ENCODE peak calls at places on chromosomes 7 and 10, in seven cellular contexts. One of them, this sample, is unnamed.

GRCh38 chr7:151607464-151607867 is 87.8 kb upstream of the RHEB start:
- DNase-seq in bronchial epithelial cell: peak
- DNase-seq in NCI-H1092: no peak
- DNase-seq in H9: no peak
- DNase-seq in stimulated activated CD8-positive, alpha-beta memory T cell treated with anti-CD3 and anti-CD28 coated beads, Interleukin-2, amount 100 ng/mL, for 1 hour: no peak
- DNase-seq in T-helper 1 cell: no peak
- DNase-seq in activated CD4-positive, alpha-beta T cell treated with anti-CD3 and anti-CD28 coated beads for 24 hours: no peak
- DNase-seq in this sample: no peak

GRCh38 chr7:96775046-96775445 is 65.4 kb upstream of the SEM1 start:
- DNase-seq in bronchial epithelial cell: no peak
- DNase-seq in T-helper 1 cell: no peak
- DNase-seq in stimulated activated CD8-positive, alpha-beta memory T cell treated with anti-CD3 and anti-CD28 coated beads, Interleukin-2, amount 100 ng/mL, for 1 hour: no peak
- DNase-seq in NCI-H1092: no peak
- DNase-seq in activated CD4-positive, alpha-beta T cell treated with anti-CD3 and anti-CD28 coated beads for 24 hours: no peak
- DNase-seq in H9: no peak
- DNase-seq in this sample: no peak

GRCh38 chr10:52783726-52784125 is 11.1 kb upstream of the MBL2 start:
- DNase-seq in T-helper 1 cell: no peak
- DNase-seq in H9: no peak
- DNase-seq in NCI-H1092: no peak
- DNase-seq in activated CD4-positive, alpha-beta T cell treated with anti-CD3 and anti-CD28 coated beads for 24 hours: no peak
- DNase-seq in bronchial epithelial cell: peak
- DNase-seq in stimulated activated CD8-positive, alpha-beta memory T cell treated with anti-CD3 and anti-CD28 coated beads, Interleukin-2, amount 100 ng/mL, for 1 hour: no peak
- DNase-seq in this sample: no peak

GRCh38 chr7:33550363-33550762 is 355.0 kb upstream of the BMPER start:
- DNase-seq in bronchial epithelial cell: no peak
- DNase-seq in NCI-H1092: no peak
- DNase-seq in activated CD4-positive, alpha-beta T cell treated with anti-CD3 and anti-CD28 coated beads for 24 hours: no peak
- DNase-seq in stimulated activated CD8-positive, alpha-beta memory T cell treated with anti-CD3 and anti-CD28 coated beads, Interleukin-2, amount 100 ng/mL, for 1 hour: no peak
- DNase-seq in T-helper 1 cell: no peak
- DNase-seq in H9: no peak
- DNase-seq in this sample: no peak

GRCh38 chr10:100791254-100792058 is 46.1 kb downstream of the PAX2 start:
- DNase-seq in activated CD4-positive, alpha-beta T cell treated with anti-CD3 and anti-CD28 coated beads for 24 hours: no peak
- DNase-seq in T-helper 1 cell: no peak
- DNase-seq in H9: no peak
- DNase-seq in stimulated activated CD8-positive, alpha-beta memory T cell treated with anti-CD3 and anti-CD28 coated beads, Interleukin-2, amount 100 ng/mL, for 1 hour: no peak
- DNase-seq in bronchial epithelial cell: no peak
- DNase-seq in NCI-H1092: no peak
- DNase-seq in this sample: no peak

GRCh38 chr10:93098816-93099215 is 25.1 kb downstream of the CYP26A1 start:
- DNase-seq in activated CD4-positive, alpha-beta T cell treated with anti-CD3 and anti-CD28 coated beads for 24 hours: no peak
- DNase-seq in NCI-H1092: no peak
- DNase-seq in H9: no peak
- DNase-seq in stimulated activated CD8-positive, alpha-beta memory T cell treated with anti-CD3 and anti-CD28 coated beads, Interleukin-2, amount 100 ng/mL, for 1 hour: no peak
- DNase-seq in T-helper 1 cell: no peak
- DNase-seq in bronchial epithelial cell: no peak
- DNase-seq in this sample: no peak

GRCh38 chr7:83791737-83792136 is 142.8 kb upstream of the SEMA3E start:
- DNase-seq in T-helper 1 cell: no peak
- DNase-seq in H9: no peak
- DNase-seq in NCI-H1092: no peak
- DNase-seq in stimulated activated CD8-positive, alpha-beta memory T cell treated with anti-CD3 and anti-CD28 coated beads, Interleukin-2, amount 100 ng/mL, for 1 hour: no peak
- DNase-seq in bronchial epithelial cell: no peak
- DNase-seq in activated CD4-positive, alpha-beta T cell treated with anti-CD3 and anti-CD28 coated beads for 24 hours: no peak
- DNase-seq in this sample: no peak

GRCh38 chr10:91598211-91598981 is 34.5 kb downstream of the PPP1R3C start:
- DNase-seq in NCI-H1092: no peak
- DNase-seq in H9: no peak
- DNase-seq in T-helper 1 cell: no peak
- DNase-seq in bronchial epithelial cell: peak
- DNase-seq in stimulated activated CD8-positive, alpha-beta memory T cell treated with anti-CD3 and anti-CD28 coated beads, Interleukin-2, amount 100 ng/mL, for 1 hour: no peak
- DNase-seq in activated CD4-positive, alpha-beta T cell treated with anti-CD3 and anti-CD28 coated beads for 24 hours: no peak
- DNase-seq in this sample: no peak

GRCh38 chr7:158991824-158992621 is 135.7 kb downstream of the DYNC2I1 start:
- DNase-seq in bronchial epithelial cell: peak
- DNase-seq in T-helper 1 cell: no peak
- DNase-seq in H9: peak
- DNase-seq in stimulated activated CD8-positive, alpha-beta memory T cell treated with anti-CD3 and anti-CD28 coated beads, Interleukin-2, amount 100 ng/mL, for 1 hour: no peak
- DNase-seq in NCI-H1092: no peak
- DNase-seq in activated CD4-positive, alpha-beta T cell treated with anti-CD3 and anti-CD28 coated beads for 24 hours: no peak
- DNase-seq in this sample: no peak

GRCh38 chr7:129228633-129229032 is 3.8 kb downstream of the AHCYL2 start:
- DNase-seq in T-helper 1 cell: no peak
- DNase-seq in bronchial epithelial cell: no peak
- DNase-seq in activated CD4-positive, alpha-beta T cell treated with anti-CD3 and anti-CD28 coated beads for 24 hours: no peak
- DNase-seq in NCI-H1092: no peak
- DNase-seq in H9: no peak
- DNase-seq in stimulated activated CD8-positive, alpha-beta memory T cell treated with anti-CD3 and anti-CD28 coated beads, Interleukin-2, amount 100 ng/mL, for 1 hour: no peak
- DNase-seq in this sample: no peak

GRCh38 chr10:16049050-16049449 is 188.7 kb upstream of the MINDY3 start:
- DNase-seq in bronchial epithelial cell: no peak
- DNase-seq in stimulated activated CD8-positive, alpha-beta memory T cell treated with anti-CD3 and anti-CD28 coated beads, Interleukin-2, amount 100 ng/mL, for 1 hour: no peak
- DNase-seq in T-helper 1 cell: no peak
- DNase-seq in H9: no peak
- DNase-seq in activated CD4-positive, alpha-beta T cell treated with anti-CD3 and anti-CD28 coated beads for 24 hours: no peak
- DNase-seq in NCI-H1092: no peak
- DNase-seq in this sample: no peak

GRCh38 chr7:4631021-4631663 is 51.0 kb upstream of the FOXK1 start:
- DNase-seq in stimulated activated CD8-positive, alpha-beta memory T cell treated with anti-CD3 and anti-CD28 coated beads, Interleukin-2, amount 100 ng/mL, for 1 hour: no peak
- DNase-seq in NCI-H1092: no peak
- DNase-seq in activated CD4-positive, alpha-beta T cell treated with anti-CD3 and anti-CD28 coated beads for 24 hours: no peak
- DNase-seq in T-helper 1 cell: no peak
- DNase-seq in bronchial epithelial cell: no peak
- DNase-seq in H9: no peak
- DNase-seq in this sample: no peak

GRCh38 chr7:130960208-130960988 is 226.4 kb upstream of the KLF14 start:
- DNase-seq in H9: no peak
- DNase-seq in T-helper 1 cell: peak
- DNase-seq in NCI-H1092: no peak
- DNase-seq in activated CD4-positive, alpha-beta T cell treated with anti-CD3 and anti-CD28 coated beads for 24 hours: no peak
- DNase-seq in stimulated activated CD8-positive, alpha-beta memory T cell treated with anti-CD3 and anti-CD28 coated beads, Interleukin-2, amount 100 ng/mL, for 1 hour: no peak
- DNase-seq in bronchial epithelial cell: peak
- DNase-seq in this sample: peak

GRCh38 chr7:127769137-127769536 is 117.1 kb downstream of the SND1 start:
- DNase-seq in H9: no peak
- DNase-seq in T-helper 1 cell: no peak
- DNase-seq in NCI-H1092: no peak
- DNase-seq in stimulated activated CD8-positive, alpha-beta memory T cell treated with anti-CD3 and anti-CD28 coated beads, Interleukin-2, amount 100 ng/mL, for 1 hour: no peak
- DNase-seq in activated CD4-positive, alpha-beta T cell treated with anti-CD3 and anti-CD28 coated beads for 24 hours: no peak
- DNase-seq in bronchial epithelial cell: no peak
- DNase-seq in this sample: no peak

GRCh38 chr10:93701903-93702277 is 502 bp downstream of the FRA10AC1 start:
- DNase-seq in H9: no peak
- DNase-seq in bronchial epithelial cell: peak
- DNase-seq in activated CD4-positive, alpha-beta T cell treated with anti-CD3 and anti-CD28 coated beads for 24 hours: no peak
- DNase-seq in stimulated activated CD8-positive, alpha-beta memory T cell treated with anti-CD3 and anti-CD28 coated beads, Interleukin-2, amount 100 ng/mL, for 1 hour: no peak
- DNase-seq in T-helper 1 cell: no peak
- DNase-seq in NCI-H1092: no peak
- DNase-seq in this sample: no peak

GRCh38 chr7:139914306-139914747 is 85.3 kb downstream of the TBXAS1 start:
- DNase-seq in activated CD4-positive, alpha-beta T cell treated with anti-CD3 and anti-CD28 coated beads for 24 hours: no peak
- DNase-seq in stimulated activated CD8-positive, alpha-beta memory T cell treated with anti-CD3 and anti-CD28 coated beads, Interleukin-2, amount 100 ng/mL, for 1 hour: no peak
- DNase-seq in bronchial epithelial cell: peak
- DNase-seq in T-helper 1 cell: no peak
- DNase-seq in H9: no peak
- DNase-seq in NCI-H1092: no peak
- DNase-seq in this sample: no peak

GRCh38 chr10:35460852-35461460 is 124.6 kb downstream of the CCNY start:
- DNase-seq in H9: no peak
- DNase-seq in T-helper 1 cell: no peak
- DNase-seq in activated CD4-positive, alpha-beta T cell treated with anti-CD3 and anti-CD28 coated beads for 24 hours: no peak
- DNase-seq in NCI-H1092: no peak
- DNase-seq in bronchial epithelial cell: no peak
- DNase-seq in stimulated activated CD8-positive, alpha-beta memory T cell treated with anti-CD3 and anti-CD28 coated beads, Interleukin-2, amount 100 ng/mL, for 1 hour: no peak
- DNase-seq in this sample: no peak

GRCh38 chr7:17062433-17063383 is 180.9 kb upstream of the AGR3 start:
- DNase-seq in bronchial epithelial cell: peak
- DNase-seq in H9: no peak
- DNase-seq in T-helper 1 cell: no peak
- DNase-seq in stimulated activated CD8-positive, alpha-beta memory T cell treated with anti-CD3 and anti-CD28 coated beads, Interleukin-2, amount 100 ng/mL, for 1 hour: no peak
- DNase-seq in NCI-H1092: no peak
- DNase-seq in activated CD4-positive, alpha-beta T cell treated with anti-CD3 and anti-CD28 coated beads for 24 hours: no peak
- DNase-seq in this sample: no peak

GRCh38 chr7:29332027-29332806 is 137.6 kb downstream of the CHN2 start:
- DNase-seq in bronchial epithelial cell: no peak
- DNase-seq in stimulated activated CD8-positive, alpha-beta memory T cell treated with anti-CD3 and anti-CD28 coated beads, Interleukin-2, amount 100 ng/mL, for 1 hour: no peak
- DNase-seq in activated CD4-positive, alpha-beta T cell treated with anti-CD3 and anti-CD28 coated beads for 24 hours: no peak
- DNase-seq in H9: no peak
- DNase-seq in NCI-H1092: peak
- DNase-seq in T-helper 1 cell: no peak
- DNase-seq in this sample: no peak

GRCh38 chr10:58625070-58625469 is 112.4 kb downstream of the BICC1 start:
- DNase-seq in stimulated activated CD8-positive, alpha-beta memory T cell treated with anti-CD3 and anti-CD28 coated beads, Interleukin-2, amount 100 ng/mL, for 1 hour: no peak
- DNase-seq in bronchial epithelial cell: peak
- DNase-seq in T-helper 1 cell: no peak
- DNase-seq in activated CD4-positive, alpha-beta T cell treated with anti-CD3 and anti-CD28 coated beads for 24 hours: no peak
- DNase-seq in H9: no peak
- DNase-seq in NCI-H1092: no peak
- DNase-seq in this sample: no peak

GRCh38 chr7:96598421-96598820 is 111.2 kb downstream of the SEM1 start:
- DNase-seq in stimulated activated CD8-positive, alpha-beta memory T cell treated with anti-CD3 and anti-CD28 coated beads, Interleukin-2, amount 100 ng/mL, for 1 hour: no peak
- DNase-seq in NCI-H1092: no peak
- DNase-seq in activated CD4-positive, alpha-beta T cell treated with anti-CD3 and anti-CD28 coated beads for 24 hours: no peak
- DNase-seq in H9: no peak
- DNase-seq in bronchial epithelial cell: no peak
- DNase-seq in T-helper 1 cell: no peak
- DNase-seq in this sample: no peak

This sample was measured in DND-41.